ENCODE peak calls at places on chromosomes 2 and 18, in nine cellular contexts. One of them, this sample, is unnamed.

GRCh38 chr2:30694286-30695055 is 112.8 kb downstream of the CAPN13 start:
- DNase-seq in OCI-LY7: no peak
- DNase-seq in keratinocyte: no peak
- DNase-seq in MM.1S: no peak
- DNase-seq in neuronal stem cell: no peak
- DNase-seq in A549: no peak
- DNase-seq in neural progenitor cell: no peak
- DNase-seq in PC-3: no peak
- DNase-seq in H9: no peak
- DNase-seq in this sample: no peak

GRCh38 chr2:215460682-215461081 is 24.8 kb upstream of the FN1 start:
- DNase-seq in OCI-LY7: no peak
- DNase-seq in keratinocyte: no peak
- DNase-seq in MM.1S: no peak
- DNase-seq in neuronal stem cell: no peak
- DNase-seq in A549: no peak
- DNase-seq in neural progenitor cell: no peak
- DNase-seq in PC-3: peak; percentile 37
- DNase-seq in H9: no peak
- DNase-seq in this sample: peak; percentile 41

GRCh38 chr2:9400268-9401058 is 22.9 kb downstream of the ITGB1BP1 start:
- DNase-seq in OCI-LY7: peak; percentile 20
- DNase-seq in keratinocyte: no peak
- DNase-seq in MM.1S: no peak
- DNase-seq in neuronal stem cell: no peak
- DNase-seq in A549: no peak
- DNase-seq in neural progenitor cell: no peak
- DNase-seq in PC-3: peak; percentile 52
- DNase-seq in H9: no peak
- DNase-seq in this sample: no peak

GRCh38 chr2:166637051-166637450 is 143.0 kb upstream of the SCN7A start:
- DNase-seq in OCI-LY7: no peak
- DNase-seq in keratinocyte: no peak
- DNase-seq in MM.1S: no peak
- DNase-seq in neuronal stem cell: no peak
- DNase-seq in A549: no peak
- DNase-seq in neural progenitor cell: no peak
- DNase-seq in PC-3: no peak
- DNase-seq in H9: no peak
- DNase-seq in this sample: no peak

GRCh38 chr18:44943201-44943881 is 262.7 kb downstream of the SETBP1 start:
- DNase-seq in OCI-LY7: no peak
- DNase-seq in keratinocyte: no peak
- DNase-seq in MM.1S: no peak
- DNase-seq in neuronal stem cell: no peak
- DNase-seq in A549: no peak
- DNase-seq in neural progenitor cell: peak; percentile 55
- DNase-seq in PC-3: peak; percentile 48
- DNase-seq in H9: peak; percentile 62
- DNase-seq in this sample: peak; percentile 28

GRCh38 chr18:37565985-37566478 is 434 bp upstream of the CELF4 start:
- DNase-seq in OCI-LY7: no peak
- DNase-seq in keratinocyte: no peak
- DNase-seq in MM.1S: no peak
- DNase-seq in neuronal stem cell: peak; percentile 63
- DNase-seq in A549: peak; percentile 32
- DNase-seq in neural progenitor cell: peak; percentile 86
- DNase-seq in PC-3: no peak
- DNase-seq in H9: peak; percentile 60
- DNase-seq in this sample: peak; percentile 80

GRCh38 chr2:109005686-109006204 is 16.7 kb upstream of the EDAR start:
- DNase-seq in OCI-LY7: no peak
- DNase-seq in keratinocyte: no peak
- DNase-seq in MM.1S: no peak
- DNase-seq in neuronal stem cell: no peak
- DNase-seq in A549: no peak
- DNase-seq in neural progenitor cell: no peak
- DNase-seq in PC-3: no peak
- DNase-seq in H9: no peak
- DNase-seq in this sample: no peak

GRCh38 chr2:191721331-191721730 is 43.4 kb downstream of the NABP1 start:
- DNase-seq in OCI-LY7: no peak
- DNase-seq in keratinocyte: no peak
- DNase-seq in MM.1S: no peak
- DNase-seq in neuronal stem cell: no peak
- DNase-seq in A549: no peak
- DNase-seq in neural progenitor cell: no peak
- DNase-seq in PC-3: no peak
- DNase-seq in H9: peak; percentile 64
- DNase-seq in this sample: no peak

GRCh38 chr2:100814453-100814852 is 5.5 kb upstream of the NPAS2 start:
- DNase-seq in OCI-LY7: no peak
- DNase-seq in keratinocyte: no peak
- DNase-seq in MM.1S: no peak
- DNase-seq in neuronal stem cell: no peak
- DNase-seq in A549: no peak
- DNase-seq in neural progenitor cell: no peak
- DNase-seq in PC-3: no peak
- DNase-seq in H9: no peak
- DNase-seq in this sample: peak; percentile 29

GRCh38 chr18:54877076-54877475 is 48.8 kb downstream of the RAB27B start:
- DNase-seq in OCI-LY7: no peak
- DNase-seq in keratinocyte: no peak
- DNase-seq in MM.1S: no peak
- DNase-seq in neuronal stem cell: no peak
- DNase-seq in A549: no peak
- DNase-seq in neural progenitor cell: no peak
- DNase-seq in PC-3: no peak
- DNase-seq in H9: no peak
- DNase-seq in this sample: no peak

GRCh38 chr18:78293516-78293915 is 686.1 kb upstream of the SALL3 start:
- DNase-seq in OCI-LY7: no peak
- DNase-seq in keratinocyte: no peak
- DNase-seq in MM.1S: no peak
- DNase-seq in neuronal stem cell: no peak
- DNase-seq in A549: no peak
- DNase-seq in neural progenitor cell: peak; percentile 13
- DNase-seq in PC-3: no peak
- DNase-seq in H9: no peak
- DNase-seq in this sample: no peak

GRCh38 chr2:181466661-181467576 is 9.7 kb downstream of the ITGA4 start:
- DNase-seq in OCI-LY7: peak; percentile 80
- DNase-seq in keratinocyte: no peak
- DNase-seq in MM.1S: peak; percentile 62
- DNase-seq in neuronal stem cell: peak; percentile 48
- DNase-seq in A549: no peak
- DNase-seq in neural progenitor cell: peak; percentile 77
- DNase-seq in PC-3: peak; percentile 67
- DNase-seq in H9: peak; percentile 67
- DNase-seq in this sample: peak; percentile 66

DNA sequence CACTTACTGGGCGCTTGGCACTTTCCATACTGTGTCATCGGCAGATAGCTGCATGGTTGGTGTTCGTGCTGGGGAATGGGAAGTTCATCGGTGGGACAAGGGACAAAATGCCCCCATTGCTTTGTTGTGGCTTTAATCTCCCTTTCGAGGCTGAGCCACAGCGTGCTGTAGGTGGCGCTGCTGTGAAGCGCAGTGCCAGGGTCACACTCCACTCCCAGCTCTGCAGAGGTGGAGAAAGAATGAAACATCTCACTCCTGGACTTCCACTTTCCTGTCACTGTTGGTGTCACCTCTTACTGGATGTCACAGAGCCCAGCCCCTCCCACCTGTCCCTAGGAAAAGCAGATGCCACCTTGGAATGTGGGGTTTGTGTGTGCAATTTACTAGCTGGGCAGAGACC is 8.7 kb downstream of the TYMS start:
- DNase-seq in OCI-LY7: no peak
- DNase-seq in keratinocyte: no peak
- DNase-seq in MM.1S: no peak
- DNase-seq in neuronal stem cell: no peak
- DNase-seq in A549: no peak
- DNase-seq in neural progenitor cell: peak; percentile 18
- DNase-seq in PC-3: peak; percentile 15
- DNase-seq in H9: peak; percentile 56
- DNase-seq in this sample: no peak
- H3K4me2 ChIP-seq in OCI-LY7: no peak overlapping the region
- H3K4me2 ChIP-seq in keratinocyte: no peak overlapping the region
- H3K4me2 ChIP-seq in MM.1S: no peak overlapping the region
- H3K4me2 ChIP-seq in neuronal stem cell: no peak overlapping the region
- H3K4me2 ChIP-seq in A549: no peak overlapping the region
- H3K4me2 ChIP-seq in neural progenitor cell: no peak overlapping the region
- H3K4me2 ChIP-seq in PC-3: no peak overlapping the region
- H3K4me2 ChIP-seq in H9: no peak overlapping the region
- H3K4me2 ChIP-seq in this sample: no peak overlapping the region

GRCh38 chr2:146992057-146992456 is 852.8 kb upstream of the ACVR2A start:
- DNase-seq in OCI-LY7: no peak
- DNase-seq in keratinocyte: no peak
- DNase-seq in MM.1S: no peak
- DNase-seq in neuronal stem cell: no peak
- DNase-seq in A549: no peak
- DNase-seq in neural progenitor cell: no peak
- DNase-seq in PC-3: peak; percentile 43
- DNase-seq in H9: no peak
- DNase-seq in this sample: no peak

GRCh38 chr2:146994246-146994645 is 850.6 kb upstream of the ACVR2A start:
- DNase-seq in OCI-LY7: no peak
- DNase-seq in keratinocyte: no peak
- DNase-seq in MM.1S: no peak
- DNase-seq in neuronal stem cell: peak; percentile 15
- DNase-seq in A549: no peak
- DNase-seq in neural progenitor cell: peak; percentile 37
- DNase-seq in PC-3: no peak
- DNase-seq in H9: no peak
- DNase-seq in this sample: no peak

GRCh38 chr2:146990311-146990781 is 854.5 kb upstream of the ACVR2A start:
- DNase-seq in OCI-LY7: no peak
- DNase-seq in keratinocyte: no peak
- DNase-seq in MM.1S: no peak
- DNase-seq in neuronal stem cell: no peak
- DNase-seq in A549: no peak
- DNase-seq in neural progenitor cell: no peak
- DNase-seq in PC-3: no peak
- DNase-seq in H9: no peak
- DNase-seq in this sample: no peak

GRCh38 chr2:146989726-146990125 is 855.1 kb upstream of the ACVR2A start:
- DNase-seq in OCI-LY7: no peak
- DNase-seq in keratinocyte: no peak
- DNase-seq in MM.1S: no peak
- DNase-seq in neuronal stem cell: no peak
- DNase-seq in A549: no peak
- DNase-seq in neural progenitor cell: no peak
- DNase-seq in PC-3: no peak
- DNase-seq in H9: no peak
- DNase-seq in this sample: no peak

DNA sequence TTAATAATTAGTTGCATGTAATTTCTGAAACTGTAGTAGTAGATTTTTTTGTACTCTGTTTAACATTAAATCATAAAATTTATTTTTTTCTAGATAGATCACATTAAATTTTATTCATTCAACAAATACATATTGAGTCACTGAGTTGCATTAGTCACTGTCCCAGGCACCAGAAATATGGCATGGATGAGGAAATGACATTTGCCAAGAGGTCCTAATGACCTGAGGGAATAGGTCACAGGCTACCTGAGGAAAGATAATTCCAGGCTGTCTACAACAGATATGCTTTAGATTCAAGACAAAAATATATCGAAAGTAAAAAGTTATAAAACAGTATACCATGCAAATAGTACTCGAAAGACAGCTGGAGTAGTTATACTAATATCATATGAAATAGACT is 852.4 kb upstream of the ACVR2A start:
- DNase-seq in OCI-LY7: no peak
- DNase-seq in keratinocyte: no peak
- DNase-seq in MM.1S: no peak
- DNase-seq in neuronal stem cell: no peak
- DNase-seq in A549: no peak
- DNase-seq in neural progenitor cell: no peak
- DNase-seq in PC-3: peak; percentile 82
- DNase-seq in H9: no peak
- DNase-seq in this sample: no peak
- H3K4me2 ChIP-seq in OCI-LY7: no peak overlapping the region
- H3K4me2 ChIP-seq in keratinocyte: no peak overlapping the region
- H3K4me2 ChIP-seq in MM.1S: no peak overlapping the region
- H3K4me2 ChIP-seq in neuronal stem cell: no peak overlapping the region
- H3K4me2 ChIP-seq in A549: no peak overlapping the region
- H3K4me2 ChIP-seq in neural progenitor cell: no peak overlapping the region
- H3K4me2 ChIP-seq in PC-3: peak overlapping the region; percentile 61
- H3K4me2 ChIP-seq in H9: no peak overlapping the region
- H3K4me2 ChIP-seq in this sample: no peak overlapping the region

DNA sequence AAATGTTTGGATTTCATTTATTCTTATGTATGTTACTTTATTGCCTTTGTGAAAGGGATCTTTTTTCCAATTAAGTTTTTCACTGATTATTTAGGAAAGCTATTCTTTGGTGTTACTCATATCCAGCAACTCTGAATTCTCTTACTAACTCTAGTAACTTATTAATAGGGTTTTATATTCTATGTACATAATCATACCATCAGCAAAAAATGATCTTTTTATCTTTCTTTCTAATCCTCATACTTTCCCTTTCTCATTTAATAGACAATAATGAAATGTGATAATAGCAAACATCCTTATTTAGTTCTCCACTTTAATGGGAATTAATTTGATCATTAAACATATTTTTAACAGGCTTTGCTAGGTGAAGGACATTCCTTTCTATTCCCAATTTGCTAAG is 12.3 kb upstream of the CDKL4 start:
- DNase-seq in OCI-LY7: no peak
- DNase-seq in keratinocyte: no peak
- DNase-seq in MM.1S: no peak
- DNase-seq in neuronal stem cell: no peak
- DNase-seq in A549: no peak
- DNase-seq in neural progenitor cell: no peak
- DNase-seq in PC-3: no peak
- DNase-seq in H9: no peak
- DNase-seq in this sample: no peak
- H3K4me2 ChIP-seq in OCI-LY7: no peak overlapping the region
- H3K4me2 ChIP-seq in keratinocyte: no peak overlapping the region
- H3K4me2 ChIP-seq in MM.1S: no peak overlapping the region
- H3K4me2 ChIP-seq in neuronal stem cell: no peak overlapping the region
- H3K4me2 ChIP-seq in A549: no peak overlapping the region
- H3K4me2 ChIP-seq in neural progenitor cell: no peak overlapping the region
- H3K4me2 ChIP-seq in PC-3: no peak overlapping the region
- H3K4me2 ChIP-seq in H9: no peak overlapping the region
- H3K4me2 ChIP-seq in this sample: no peak overlapping the region

GRCh38 chr18:10424576-10425314 is 29.7 kb upstream of the APCDD1 start:
- DNase-seq in OCI-LY7: no peak
- DNase-seq in keratinocyte: no peak
- DNase-seq in MM.1S: no peak
- DNase-seq in neuronal stem cell: no peak
- DNase-seq in A549: no peak
- DNase-seq in neural progenitor cell: no peak
- DNase-seq in PC-3: no peak
- DNase-seq in H9: no peak
- DNase-seq in this sample: no peak
- H3K4me2 ChIP-seq in OCI-LY7: no peak overlapping the region
- H3K4me2 ChIP-seq in keratinocyte: no peak overlapping the region
- H3K4me2 ChIP-seq in MM.1S: no peak overlapping the region
- H3K4me2 ChIP-seq in neuronal stem cell: no peak overlapping the region
- H3K4me2 ChIP-seq in A549: no peak overlapping the region
- H3K4me2 ChIP-seq in neural progenitor cell: no peak overlapping the region
- H3K4me2 ChIP-seq in PC-3: no peak overlapping the region
- H3K4me2 ChIP-seq in H9: no peak overlapping the region
- H3K4me2 ChIP-seq in this sample: no peak overlapping the region

This sample was measured in hepatocyte.